ENCODE peak calls at places on chromosomes 4 and X, in ten cellular contexts. U is lung, O is GM23338, B is fibroblast of pulmonary artery, M is astrocyte of the spinal cord, W is SK-N-SH, E is AG10803, K is tibial artery, H is fibroblast of mammary gland, Q is AG04450. N is an unnamed sample.

GRCh38 chr4:31237242-31237641 is 517.1 kb downstream of the PCDH7 start:
- DNase-seq in U (no peak), O (no peak), B (no peak), M (peak; percentile 34), W (no peak), E (no peak), K (no peak), H (peak; percentile 25), Q (no peak), N (no peak)

GRCh38 chr4:165355900-165356300 is 22.9 kb upstream of the CPE start:
- DNase-seq in U (no peak), O (peak; percentile 82), B (no peak), M (peak; percentile 59), W (peak; percentile 47), E (peak; percentile 43), K (no peak), H (peak; percentile 64), Q (no peak), N (no peak)

GRCh38 chr4:76637704-76638361 is 202.8 kb downstream of the SHROOM3 start:
- DNase-seq in U (no peak), O (no peak), B (no peak), M (no peak), W (no peak), E (peak; percentile 42), K (no peak), H (peak; percentile 39), Q (no peak), N (no peak)

GRCh38 chr4:76195326-76195725 is 18.3 kb downstream of the SCARB2 start:
- DNase-seq in U (no peak), O (no peak), B (peak; percentile 56), M (peak; percentile 53), W (no peak), E (no peak), K (no peak), H (no peak), Q (no peak), N (no peak)

GRCh38 chr4:40573593-40574311 is 55.9 kb downstream of the RBM47 start:
- DNase-seq in U (no peak), O (no peak), B (peak; percentile 41), M (no peak), W (no peak), E (no peak), K (no peak), H (no peak), Q (no peak), N (no peak)

GRCh38 chr4:163071308-163071707 is 95.4 kb downstream of the NAF1 start:
- DNase-seq in U (no peak), O (no peak), B (no peak), M (no peak), W (no peak), E (peak; percentile 20), K (no peak), H (no peak), Q (no peak), N (no peak)

GRCh38 chrX:24190500-24191156 is 41.1 kb downstream of the ZFX start:
- DNase-seq in U (no peak), O (no peak), B (peak; percentile 27), M (peak; percentile 22), W (no peak), E (peak; percentile 60), K (no peak), H (peak; percentile 77), Q (peak; percentile 24), N (peak; percentile 7)

GRCh38 chr4:48012819-48013218 is 3.7 kb downstream of the CNGA1 start:
- DNase-seq in U (no peak), O (no peak), B (peak; percentile 77), M (no peak), W (no peak), E (no peak), K (no peak), H (no peak), Q (no peak), N (no peak)

GRCh38 chr4:182370491-182370890 is 127.3 kb downstream of the TENM3 start:
- DNase-seq in U (no peak), O (no peak), B (peak; percentile 53), M (peak; percentile 15), W (no peak), E (no peak), K (no peak), H (peak; percentile 20), Q (no peak), N (no peak)

GRCh38 chr4:47010347-47011188 is 17.2 kb upstream of the GABRA4 start:
- DNase-seq in U (no peak), O (no peak), B (no peak), M (peak; percentile 19), W (no peak), E (no peak), K (no peak), H (no peak), Q (no peak), N (no peak)

GRCh38 chr4:8266508-8266907 is 3.0 kb upstream of the HTRA3 start:
- DNase-seq in U (no peak), O (no peak), B (no peak), M (no peak), W (no peak), E (no peak), K (no peak), H (no peak), Q (no peak), N (no peak)

GRCh38 chrX:41781500-41781899 is 57.5 kb downstream of the GPR82 start:
- DNase-seq in U (no peak), O (peak; percentile 62), B (peak; percentile 60), M (peak; percentile 46), W (peak; percentile 36), E (peak; percentile 45), K (no peak), H (peak; percentile 61), Q (no peak), N (no peak)

GRCh38 chr4:9937078-9937477 is 84.2 kb downstream of the SLC2A9 start:
- DNase-seq in U (no peak), O (no peak), B (no peak), M (no peak), W (no peak), E (no peak), K (no peak), H (no peak), Q (no peak), N (no peak)

GRCh38 chrX:153909024-153909979 is 4.8 kb downstream of the AVPR2 start:
- DNase-seq in U (no peak), O (peak; percentile 49), B (no peak), M (no peak), W (peak; percentile 71), E (no peak), K (no peak), H (no peak), Q (no peak), N (no peak)

GRCh38 chr4:38674206-38675144 is 10.5 kb downstream of the KLF3 start:
- DNase-seq in U (no peak), O (no peak), B (peak; percentile 36), M (no peak), W (peak; percentile 26), E (peak; percentile 22), K (no peak), H (no peak), Q (no peak), N (no peak)

DNA sequence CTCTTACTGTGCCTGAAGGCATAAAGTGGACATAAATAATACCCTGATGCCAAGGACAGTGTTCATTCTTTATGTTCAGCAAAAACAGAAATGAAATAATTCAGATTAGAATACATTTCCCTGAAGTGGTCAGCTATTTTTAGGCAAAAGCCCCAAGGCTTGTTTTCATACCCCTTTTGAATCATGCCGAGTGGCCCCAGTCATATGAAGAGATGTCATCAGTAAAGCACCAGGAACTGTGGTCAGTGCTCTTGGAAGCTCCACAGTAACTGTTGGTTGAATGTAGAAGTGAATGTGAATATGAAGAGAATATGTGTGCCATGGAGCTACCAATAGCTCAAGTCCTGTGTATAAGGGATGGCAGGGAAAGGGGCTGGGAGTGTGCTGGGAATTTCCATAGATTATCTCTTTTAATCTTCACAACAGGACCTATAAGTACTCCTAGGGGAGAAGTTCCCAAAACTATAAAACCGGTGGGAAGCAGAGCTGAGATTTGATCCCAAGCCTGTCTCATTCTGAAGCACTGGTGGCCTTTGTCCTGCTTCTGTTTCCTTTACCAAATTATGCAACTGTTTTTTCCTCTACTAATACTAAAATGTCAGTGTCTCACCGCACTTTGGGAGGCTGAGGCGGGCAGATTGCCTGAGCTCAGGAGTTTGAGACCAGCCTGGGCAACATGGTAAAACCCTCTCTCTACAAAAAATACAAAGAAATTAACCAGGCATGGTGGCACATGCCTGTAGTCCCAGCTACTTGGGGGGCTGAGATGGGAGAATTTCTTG is 52.6 kb downstream of the FNIP2 start:
- DNase-seq in U (no peak), O (no peak), B (no peak), M (peak; percentile 22), W (no peak), E (peak; percentile 50), K (no peak), H (peak; percentile 30), Q (no peak), N (no peak)
- H3K4me3 ChIP-seq in U (no peak overlapping the region), O (no peak overlapping the region), B (no peak overlapping the region), M (no peak overlapping the region), W (no peak overlapping the region), E (no peak overlapping the region), K (no peak overlapping the region), H (no peak overlapping the region), Q (no peak overlapping the region), N (no peak overlapping the region)

GRCh38 chrX:55335296-55335695 is 70.6 kb upstream of the PAGE3 start:
- DNase-seq in U (no peak), O (no peak), B (no peak), M (no peak), W (no peak), E (no peak), K (no peak), H (no peak), Q (no peak), N (no peak)
- H3K4me3 ChIP-seq in U (no peak overlapping the region), O (no peak overlapping the region), B (no peak overlapping the region), M (no peak overlapping the region), W (no peak overlapping the region), E (no peak overlapping the region), K (no peak overlapping the region), H (no peak overlapping the region), Q (no peak overlapping the region), N (no peak overlapping the region)

DNA sequence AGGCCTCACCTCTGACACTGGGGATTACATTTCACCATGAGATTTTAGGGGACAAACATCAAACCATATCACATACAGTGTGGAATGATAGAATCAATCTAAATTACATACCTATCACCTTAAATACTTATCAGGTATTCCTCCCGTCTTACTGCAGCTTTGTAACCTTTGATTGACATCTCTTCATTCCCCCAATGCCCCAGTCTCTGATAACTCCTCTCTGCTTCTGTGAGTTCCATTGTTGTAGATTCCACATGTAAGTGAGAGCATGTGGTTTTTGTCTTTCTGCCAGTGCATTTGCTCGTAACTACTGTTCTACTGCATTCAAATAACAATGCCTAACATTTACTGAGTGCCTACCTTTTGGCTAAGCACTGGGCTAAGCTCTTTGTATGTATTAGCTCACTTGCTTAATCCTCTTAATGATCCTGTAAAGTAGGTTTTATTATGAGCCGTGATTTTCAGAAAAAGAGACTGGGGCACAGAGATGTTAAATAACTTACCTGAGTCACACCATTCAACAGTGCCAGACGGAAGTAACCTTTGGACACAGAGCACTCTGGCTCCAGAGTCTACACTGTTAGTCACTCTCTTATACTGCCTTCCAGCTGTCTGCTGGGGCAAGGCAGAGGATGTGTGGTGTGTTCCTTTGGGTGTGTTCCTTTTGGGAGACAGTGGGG is 63.7 kb upstream of the ESX1 start:
- DNase-seq in U (no peak), O (peak; percentile 3), B (peak; percentile 50), M (peak; percentile 56), W (no peak), E (peak; percentile 36), K (no peak), H (peak; percentile 70), Q (no peak), N (no peak)
- H3K4me3 ChIP-seq in U (no peak overlapping the region), O (no peak overlapping the region), B (no peak overlapping the region), M (no peak overlapping the region), W (no peak overlapping the region), E (no peak overlapping the region), K (no peak overlapping the region), H (no peak overlapping the region), Q (no peak overlapping the region), N (no peak overlapping the region)

GRCh38 chr4:52824603-52825310 is 37.4 kb upstream of the RASL11B start:
- DNase-seq in U (no peak), O (no peak), B (peak; percentile 50), M (no peak), W (peak; percentile 50), E (peak; percentile 76), K (no peak), H (peak; percentile 53), Q (peak; percentile 92), N (no peak)
- H3K4me3 ChIP-seq in U (no peak overlapping the region), O (no peak overlapping the region), B (no peak overlapping the region), M (no peak overlapping the region), W (no peak overlapping the region), E (no peak overlapping the region), K (no peak overlapping the region), H (no peak overlapping the region), Q (no peak overlapping the region), N (no peak overlapping the region)

N was measured in skeletal muscle cell.